ENCODE peak calls at places on chromosomes 2 and 18, in four cellular contexts. E, X, O and F are unnamed samples.
A peak's percentile ranks its signal among the peaks of the same experiment; 100 is the strongest.

GRCh38 chr2:29225814-29226213 is 110.6 kb downstream of the CLIP4 start:
- DNase-seq in E (no peak), X (no peak), O (no peak), F (no peak)

GRCh38 chr18:70072678-70073077 is 125.0 kb upstream of the CD226 start:
- DNase-seq in E (no peak), X (no peak), O (no peak), F (no peak)

GRCh38 chr2:65076345-65076710 is 20.1 kb downstream of the CEP68 start:
- DNase-seq in E (no peak), X (no peak), O (no peak), F (no peak)

GRCh38 chr2:6452702-6453481 is 412.8 kb downstream of the CMPK2 start:
- DNase-seq in E (no peak), X (no peak), O (no peak), F (no peak)

GRCh38 chr2:160715428-160715827 is 221.8 kb upstream of the RBMS1 start:
- DNase-seq in E (no peak), X (no peak), O (no peak), F (no peak)

GRCh38 chr2:72147303-72147970 is at the start of gene CYP26B1:
- DNase-seq in E (peak; percentile 64), X (no peak), O (peak; percentile 68), F (peak; percentile 68)

GRCh38 chr18:13548106-13548819 is 178.1 kb downstream of the FAM210A start:
- DNase-seq in E (no peak), X (peak; percentile 12), O (no peak), F (no peak)

GRCh38 chr2:197073701-197074433 is 147.4 kb upstream of the PGAP1 start:
- DNase-seq in E (no peak), X (no peak), O (no peak), F (no peak)

GRCh38 chr2:155689791-155690190 is 642.7 kb downstream of the NR4A2 start:
- DNase-seq in E (no peak), X (no peak), O (no peak), F (no peak)

GRCh38 chr2:10469301-10469700 is 21.2 kb upstream of the ODC1 start:
- DNase-seq in E (no peak), X (no peak), O (no peak), F (no peak)

GRCh38 chr2:10469955-10470568 is 21.9 kb upstream of the ODC1 start:
- DNase-seq in E (peak; percentile 29), X (no peak), O (no peak), F (peak; percentile 37)

GRCh38 chr2:10466801-10467200 is 18.7 kb upstream of the ODC1 start:
- DNase-seq in E (peak; percentile 44), X (no peak), O (no peak), F (no peak)

GRCh38 chr2:10465915-10466314 is 17.8 kb upstream of the ODC1 start:
- DNase-seq in E (no peak), X (no peak), O (no peak), F (no peak)

DNA sequence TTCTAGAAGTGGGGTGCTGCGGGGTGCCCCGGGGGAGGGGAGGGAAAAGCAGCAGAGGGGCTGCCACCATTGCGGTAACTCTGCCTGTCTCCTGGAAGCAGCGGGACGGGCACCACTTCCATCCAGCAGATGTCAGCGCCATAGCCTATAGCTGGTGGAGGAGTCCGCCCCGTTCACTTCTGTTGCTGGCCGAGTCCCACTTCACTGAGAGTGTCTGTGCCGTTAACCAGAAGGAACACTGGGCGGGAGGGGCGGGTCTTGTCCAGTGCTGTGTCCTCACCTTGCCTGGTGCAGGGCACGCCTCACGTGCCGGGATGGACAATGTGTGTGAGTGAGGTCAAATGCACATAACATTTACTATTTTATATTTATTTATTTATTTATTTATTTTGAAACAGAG is 19.3 kb upstream of the ODC1 start:
- DNase-seq in E (peak; percentile 38), X (no peak), O (no peak), F (no peak)
- TF ChIP-seq CTCF in E (no peak), X (no peak), O (no peak), F (no peak)

DNA sequence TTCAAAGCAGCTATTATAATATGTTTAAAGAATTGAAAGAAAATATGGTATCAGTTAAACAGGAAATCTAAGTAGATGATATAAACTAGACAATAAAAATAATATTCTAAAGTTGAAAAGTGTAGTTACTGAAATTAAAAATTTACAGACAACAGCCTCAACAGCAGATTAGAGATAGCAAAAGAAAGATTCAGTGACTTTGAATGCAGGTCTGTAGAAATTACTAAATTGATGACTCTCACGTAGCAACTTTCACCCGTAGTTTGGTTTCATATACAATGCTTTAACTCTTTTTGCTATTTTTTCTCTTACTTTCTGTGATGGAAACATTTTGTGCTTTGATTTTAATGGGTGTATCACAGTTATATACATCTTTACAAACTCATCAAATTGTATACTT is 44.8 kb downstream of the SPAST start:
- DNase-seq in E (no peak), X (no peak), O (no peak), F (no peak)
- TF ChIP-seq CTCF in E (no peak), X (no peak), O (no peak), F (no peak)

DNA sequence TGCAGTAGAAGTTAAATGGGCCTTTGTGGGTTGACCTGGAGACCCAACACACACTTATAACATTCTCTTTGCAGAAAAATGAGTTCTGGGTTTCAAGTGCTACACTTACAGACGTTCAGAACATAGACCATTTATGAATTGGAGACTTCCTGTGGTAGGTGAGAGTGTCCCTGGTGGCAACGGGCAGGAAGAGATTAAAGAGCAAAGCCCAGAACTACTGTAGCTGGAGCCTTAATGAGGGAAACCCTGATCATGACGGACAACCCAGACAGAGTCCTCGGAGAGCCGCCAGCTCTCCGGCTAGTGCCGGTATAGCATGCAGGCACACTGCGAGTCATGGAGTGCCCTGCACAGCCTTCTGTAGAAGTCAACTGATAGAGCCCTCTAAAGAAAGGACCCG is 44.5 kb upstream of the RMDN2 start:
- DNase-seq in E (no peak), X (no peak), O (no peak), F (no peak)
- TF ChIP-seq CTCF in E (no peak), X (no peak), O (no peak), F (no peak)

GRCh38 chr18:37554399-37554787 is 11.2 kb downstream of the CELF4 start:
- DNase-seq in E (peak; percentile 7), X (no peak), O (no peak), F (no peak)

GRCh38 chr18:37551846-37552245 is 13.8 kb downstream of the CELF4 start:
- DNase-seq in E (no peak), X (no peak), O (no peak), F (no peak)

GRCh38 chr18:37552296-37552695 is 13.3 kb downstream of the CELF4 start:
- DNase-seq in E (peak; percentile 41), X (no peak), O (no peak), F (no peak)

GRCh38 chr18:37551249-37551648 is 14.3 kb downstream of the CELF4 start:
- DNase-seq in E (peak; percentile 20), X (no peak), O (no peak), F (no peak)

GRCh38 chr18:37553633-37554398 is 11.8 kb downstream of the CELF4 start:
- DNase-seq in E (peak; percentile 57), X (no peak), O (peak; percentile 36), F (no peak)
- TF ChIP-seq CTCF in E (no peak), X (no peak), O (peak; percentile 47), F (peak; percentile 69)

GRCh38 chr18:10006261-10006903 is 92.6 kb downstream of the VAPA start:
- DNase-seq in E (no peak), X (no peak), O (no peak), F (peak; percentile 33)
- TF ChIP-seq CTCF in E (peak; percentile 26), X (no peak), O (no peak), F (no peak)